ENCODE peak calls at places on chromosomes 12 and 14, in nine cellular contexts. D is AG08395; J is NCI-H1092 treated with DMSO at 0.1 percent for 48 hours; L is SIG-M5; A is lower leg skin; N is naive thymus-derived CD4-positive, alpha-beta T cell; F is Ammon's horn; Y is mesothelial cell of epicardium; E is LoVo. V is an unnamed sample.

GRCh38 chr12:26233620-26234019 is 38.2 kb downstream of the SSPN start:
- DNase-seq in D (no peak), J (no peak), L (no peak), A (no peak), N (no peak), F (peak; percentile 59), Y (no peak), E (no peak), V (peak; percentile 47)

GRCh38 chr12:109153711-109154434 is 37.5 kb downstream of the ACACB start:
- DNase-seq in D (peak; percentile 10), J (no peak), L (no peak), A (peak; percentile 82), N (no peak), F (no peak), Y (no peak), E (no peak), V (no peak)

GRCh38 chr14:36028218-36028617 is 148.3 kb downstream of the PTCSC3 start:
- DNase-seq in D (no peak), J (no peak), L (no peak), A (no peak), N (no peak), F (no peak), Y (no peak), E (no peak), V (no peak)

GRCh38 chr12:67957383-67957782 is 31.9 kb upstream of the IFNG-AS1 start:
- DNase-seq in D (no peak), J (peak; percentile 63), L (no peak), A (no peak), N (no peak), F (no peak), Y (no peak), E (no peak), V (no peak)

GRCh38 chr12:76032043-76032981 is 736 bp upstream of the PHLDA1 start:
- DNase-seq in D (peak; percentile 44), J (no peak), L (peak; percentile 28), A (peak; percentile 91), N (peak; percentile 3), F (peak; percentile 53), Y (no peak), E (no peak), V (peak; percentile 37)

GRCh38 chr14:49934638-49935037 is 41.8 kb downstream of the ARF6 start:
- DNase-seq in D (no peak), J (no peak), L (no peak), A (no peak), N (no peak), F (no peak), Y (no peak), E (no peak), V (no peak)

GRCh38 chr12:29103539-29103974 is 45.5 kb upstream of the FAR2 start:
- DNase-seq in D (no peak), J (no peak), L (peak; percentile 46), A (no peak), N (peak; percentile 61), F (peak; percentile 9), Y (no peak), E (no peak), V (no peak)

GRCh38 chr14:60396718-60397343 is 89.0 kb downstream of the C14orf39 start:
- DNase-seq in D (no peak), J (no peak), L (no peak), A (no peak), N (no peak), F (no peak), Y (no peak), E (peak; percentile 4), V (no peak)

GRCh38 chr14:31692376-31692781 is 131.2 kb downstream of the NUBPL start:
- DNase-seq in D (peak; percentile 33), J (peak; percentile 68), L (no peak), A (no peak), N (no peak), F (peak; percentile 35), Y (no peak), E (no peak), V (peak; percentile 27)

GRCh38 chr12:19654630-19655384 is 215.5 kb downstream of the AEBP2 start:
- DNase-seq in D (peak; percentile 5), J (no peak), L (no peak), A (no peak), N (no peak), F (no peak), Y (no peak), E (no peak), V (no peak)

GRCh38 chr12:52032431-52032796 is 18.8 kb upstream of the NR4A1 start:
- DNase-seq in D (peak; percentile 65), J (peak; percentile 36), L (no peak), A (peak; percentile 94), N (no peak), F (peak; percentile 79), Y (no peak), E (peak; percentile 32), V (peak; percentile 63)

GRCh38 chr14:31937730-31938346 is 139.3 kb upstream of the ARHGAP5 start:
- DNase-seq in D (peak; percentile 85), J (no peak), L (no peak), A (no peak), N (no peak), F (peak; percentile 52), Y (no peak), E (peak; percentile 86), V (peak; percentile 13)

GRCh38 chr14:51977075-51977474 is 12.3 kb upstream of the RTRAF start:
- DNase-seq in D (no peak), J (no peak), L (no peak), A (no peak), N (no peak), F (no peak), Y (no peak), E (no peak), V (no peak)

GRCh38 chr12:105539735-105540134 is 209.2 kb downstream of the C12orf75 start:
- DNase-seq in D (no peak), J (no peak), L (no peak), A (no peak), N (no peak), F (no peak), Y (no peak), E (no peak), V (no peak)

GRCh38 chr14:23154876-23155587 is 28.4 kb downstream of the SLC7A8 start:
- DNase-seq in D (peak; percentile 89), J (no peak), L (no peak), A (peak; percentile 95), N (no peak), F (peak; percentile 70), Y (no peak), E (peak; percentile 53), V (peak; percentile 87)

GRCh38 chr12:132632521-132633228 is 14.1 kb downstream of the P2RX2 start:
- DNase-seq in D (no peak), J (no peak), L (no peak), A (no peak), N (no peak), F (no peak), Y (no peak), E (no peak), V (no peak)

GRCh38 chr14:89845346-89845745 is 109.2 kb downstream of the EFCAB11 start:
- DNase-seq in D (peak; percentile 18), J (no peak), L (no peak), A (no peak), N (no peak), F (no peak), Y (no peak), E (no peak), V (no peak)

GRCh38 chr12:7806863-7807487 is 17.8 kb downstream of the NANOG start:
- DNase-seq in D (peak; percentile 81), J (peak; percentile 41), L (no peak), A (peak; percentile 88), N (peak; percentile 53), F (peak; percentile 78), Y (peak; percentile 55), E (peak; percentile 74), V (peak; percentile 45)

GRCh38 chr14:32978691-32979255 is 40.1 kb downstream of the NPAS3 start:
- DNase-seq in D (no peak), J (no peak), L (no peak), A (no peak), N (no peak), F (no peak), Y (no peak), E (no peak), V (no peak)

GRCh38 chr12:67271976-67272375 is 2.8 kb downstream of the CAND1 start:
- DNase-seq in D (no peak), J (no peak), L (no peak), A (no peak), N (no peak), F (no peak), Y (no peak), E (no peak), V (peak; percentile 14)

GRCh38 chr12:57001448-57001906 is 4.9 kb downstream of the ZBTB39 start:
- DNase-seq in D (peak; percentile 69), J (no peak), L (no peak), A (peak; percentile 89), N (peak; percentile 79), F (peak; percentile 46), Y (peak; percentile 54), E (peak; percentile 56), V (peak; percentile 30)

GRCh38 chr14:75069811-75070145 is 337 bp downstream of the ZC2HC1C start:
- DNase-seq in D (no peak), J (peak; percentile 63), L (no peak), A (no peak), N (no peak), F (no peak), Y (no peak), E (peak; percentile 22), V (no peak)

GRCh38 chr14:96090441-96091148 is 51.4 kb downstream of the C14orf132 start:
- DNase-seq in D (peak; percentile 79), J (peak; percentile 96), L (no peak), A (peak; percentile 84), N (no peak), F (peak; percentile 69), Y (no peak), E (no peak), V (peak; percentile 30)

GRCh38 chr12:129607293-129607692 is 296.5 kb downstream of the TMEM132D start:
- DNase-seq in D (no peak), J (no peak), L (no peak), A (no peak), N (no peak), F (no peak), Y (no peak), E (peak; percentile 23), V (peak; percentile 6)

GRCh38 chr14:65860956-65861631 is 448.6 kb downstream of the FUT8 start:
- DNase-seq in D (no peak), J (no peak), L (no peak), A (peak; percentile 60), N (peak; percentile 34), F (no peak), Y (no peak), E (no peak), V (no peak)

GRCh38 chr14:57834001-57834598 is 31.8 kb downstream of the SLC35F4 start:
- DNase-seq in D (no peak), J (no peak), L (no peak), A (no peak), N (no peak), F (no peak), Y (no peak), E (no peak), V (no peak)

GRCh38 chr14:75223664-75224154 is 47.3 kb upstream of the TMED10 start:
- DNase-seq in D (no peak), J (no peak), L (no peak), A (no peak), N (no peak), F (peak; percentile 75), Y (no peak), E (no peak), V (no peak)

GRCh38 chr12:107817250-107817649 is 42.7 kb downstream of the ASCL4 start:
- DNase-seq in D (no peak), J (no peak), L (no peak), A (no peak), N (no peak), F (no peak), Y (no peak), E (no peak), V (no peak)

GRCh38 chr12:29521951-29522350 is 24.5 kb upstream of the OVCH1 start:
- DNase-seq in D (no peak), J (no peak), L (no peak), A (no peak), N (no peak), F (no peak), Y (no peak), E (no peak), V (no peak)